ENCODE peak calls at places on chromosome 14, in ten cellular contexts. R, G, K, D, Q, U, P, M, H and Y are unnamed samples.

GRCh38 chr14:49187799-49188198 is 398.4 kb downstream of the RPS29 start:
- DNase-seq in H (no peak), R (no peak), P (no peak), M (no peak), Q (no peak), G (no peak), D (no peak), U (no peak), K (no peak), Y (no peak)

GRCh38 chr14:39038542-39038941 is 64.5 kb downstream of the SEC23A start:
- DNase-seq in M (no peak), H (no peak), Q (no peak), R (no peak), P (no peak), G (no peak), D (no peak), K (no peak), U (no peak), Y (no peak)

GRCh38 chr14:73553845-73554244 is 4.9 kb downstream of the HEATR4 start:
- DNase-seq in G (no peak), H (no peak), K (no peak), R (no peak), D (no peak), P (no peak), Q (no peak), M (no peak), U (no peak), Y (no peak)

GRCh38 chr14:68780358-68781160 is 12.3 kb downstream of the ZFP36L1 start:
- DNase-seq in H (no peak), D (no peak), Q (no peak), R (no peak), G (peak), M (peak), K (peak), P (peak), U (no peak), Y (no peak)

GRCh38 chr14:103451401-103451800 is 66.2 kb downstream of the MARK3 start:
- DNase-seq in K (no peak), M (no peak), G (no peak), P (no peak), R (no peak), H (no peak), U (no peak), D (no peak), Q (no peak), Y (no peak)

GRCh38 chr14:23009939-23010718 is at the start of gene C14orf93:
- DNase-seq in D (no peak), Q (peak), G (peak), K (peak), M (peak), H (peak), U (peak), R (peak), P (peak), Y (no peak)

GRCh38 chr14:20568393-20568792 is 7.5 kb upstream of the RNASE9 start:
- DNase-seq in K (no peak), M (no peak), G (no peak), Q (no peak), H (no peak), U (no peak), P (no peak), D (no peak), R (no peak), Y (no peak)

GRCh38 chr14:34190746-34191145 is 239.9 kb upstream of the EGLN3 start:
- DNase-seq in G (no peak), R (no peak), D (no peak), H (no peak), Q (no peak), U (no peak), K (no peak), M (no peak), P (no peak), Y (no peak)

GRCh38 chr14:31410048-31410654 is 10.2 kb downstream of the HEATR5A start:
- DNase-seq in H (no peak), Q (peak), G (no peak), U (peak), D (no peak), M (peak), P (no peak), R (no peak), K (no peak), Y (no peak)

GRCh38 chr14:102646615-102647014 is 54.2 kb downstream of the RCOR1 start:
- DNase-seq in H (no peak), G (no peak), D (no peak), K (no peak), U (no peak), M (no peak), R (no peak), P (no peak), Q (no peak), Y (no peak)

GRCh38 chr14:73567951-73568885 is 795 bp upstream of the ACOT2 start:
- DNase-seq in M (no peak), R (no peak), G (no peak), P (no peak), U (no peak), D (no peak), K (no peak), H (no peak), Q (no peak), Y (no peak)

GRCh38 chr14:101408077-101408831 is 153.0 kb upstream of the DIO3 start:
- DNase-seq in K (no peak), H (no peak), R (no peak), U (no peak), G (no peak), M (no peak), P (no peak), Q (no peak), D (no peak), Y (peak)

GRCh38 chr14:100144996-100145646 is 14.3 kb downstream of the DEGS2 start:
- DNase-seq in D (no peak), U (no peak), H (no peak), R (no peak), K (no peak), M (no peak), P (no peak), Q (no peak), G (no peak), Y (no peak)

GRCh38 chr14:89025581-89026236 is 201.3 kb downstream of the TTC8 start:
- DNase-seq in P (no peak), K (no peak), U (no peak), D (peak), M (no peak), H (no peak), G (no peak), Q (peak), R (no peak), Y (peak)

GRCh38 chr14:100529561-100530031 is 57.6 kb downstream of the BEGAIN start:
- DNase-seq in P (peak), G (no peak), Q (no peak), K (no peak), R (no peak), M (no peak), H (peak), U (no peak), D (no peak), Y (no peak)

GRCh38 chr14:93929657-93930056 is 2.5 kb downstream of the FAM181A start:
- DNase-seq in M (no peak), R (no peak), U (no peak), G (no peak), Q (no peak), D (no peak), P (no peak), H (no peak), K (no peak), Y (no peak)

GRCh38 chr14:77458249-77458950 is 507 bp downstream of the AHSA1 start:
- DNase-seq in G (peak), P (no peak), R (peak), K (peak), H (no peak), D (no peak), Q (peak), M (peak), U (peak), Y (no peak)